ENCODE peak calls at places on chromosomes 7 and 10, in nine cellular contexts. One of them, this sample, is unnamed.

GRCh38 chr10:60916025-60916424 is 28.0 kb downstream of the RHOBTB1 start:
- DNase-seq in stimulated activated CD4-positive, alpha-beta T cell treated with anti-CD3 and anti-CD28 coated beads, Interleukin-4, amount 100 ng/mL, for 48 hours: no peak
- DNase-seq in transverse colon: no peak
- DNase-seq in A673: peak
- DNase-seq in choroid plexus epithelial cell: peak
- DNase-seq in neuronal stem cell: no peak
- DNase-seq in activated naive CD4-positive, alpha-beta T cell: no peak
- DNase-seq in tibial nerve: no peak
- DNase-seq in IMR-90: no peak
- DNase-seq in this sample: no peak

GRCh38 chr7:111531993-111532392 is 30.3 kb downstream of the IMMP2L start:
- DNase-seq in stimulated activated CD4-positive, alpha-beta T cell treated with anti-CD3 and anti-CD28 coated beads, Interleukin-4, amount 100 ng/mL, for 48 hours: no peak
- DNase-seq in transverse colon: no peak
- DNase-seq in A673: no peak
- DNase-seq in choroid plexus epithelial cell: peak
- DNase-seq in neuronal stem cell: no peak
- DNase-seq in activated naive CD4-positive, alpha-beta T cell: no peak
- DNase-seq in tibial nerve: no peak
- DNase-seq in IMR-90: no peak
- DNase-seq in this sample: no peak

GRCh38 chr7:112876877-112877276 is 86.7 kb upstream of the TMEM168 start:
- DNase-seq in stimulated activated CD4-positive, alpha-beta T cell treated with anti-CD3 and anti-CD28 coated beads, Interleukin-4, amount 100 ng/mL, for 48 hours: no peak
- DNase-seq in transverse colon: no peak
- DNase-seq in A673: no peak
- DNase-seq in choroid plexus epithelial cell: peak
- DNase-seq in neuronal stem cell: no peak
- DNase-seq in activated naive CD4-positive, alpha-beta T cell: no peak
- DNase-seq in tibial nerve: no peak
- DNase-seq in IMR-90: peak
- DNase-seq in this sample: no peak

GRCh38 chr10:58813573-58813972 is 300.9 kb downstream of the BICC1 start:
- DNase-seq in stimulated activated CD4-positive, alpha-beta T cell treated with anti-CD3 and anti-CD28 coated beads, Interleukin-4, amount 100 ng/mL, for 48 hours: no peak
- DNase-seq in transverse colon: no peak
- DNase-seq in A673: no peak
- DNase-seq in choroid plexus epithelial cell: no peak
- DNase-seq in neuronal stem cell: no peak
- DNase-seq in activated naive CD4-positive, alpha-beta T cell: no peak
- DNase-seq in tibial nerve: no peak
- DNase-seq in IMR-90: no peak
- DNase-seq in this sample: no peak

GRCh38 chr7:151381333-151382078 is 28.3 kb downstream of the WDR86 start:
- DNase-seq in stimulated activated CD4-positive, alpha-beta T cell treated with anti-CD3 and anti-CD28 coated beads, Interleukin-4, amount 100 ng/mL, for 48 hours: no peak
- DNase-seq in transverse colon: peak
- DNase-seq in A673: no peak
- DNase-seq in choroid plexus epithelial cell: no peak
- DNase-seq in neuronal stem cell: no peak
- DNase-seq in activated naive CD4-positive, alpha-beta T cell: no peak
- DNase-seq in tibial nerve: no peak
- DNase-seq in IMR-90: no peak
- DNase-seq in this sample: no peak

GRCh38 chr7:74480861-74481417 is 27.2 kb downstream of the GTF2IRD1 start:
- DNase-seq in stimulated activated CD4-positive, alpha-beta T cell treated with anti-CD3 and anti-CD28 coated beads, Interleukin-4, amount 100 ng/mL, for 48 hours: no peak
- DNase-seq in transverse colon: peak
- DNase-seq in A673: no peak
- DNase-seq in choroid plexus epithelial cell: peak
- DNase-seq in neuronal stem cell: no peak
- DNase-seq in activated naive CD4-positive, alpha-beta T cell: no peak
- DNase-seq in tibial nerve: peak
- DNase-seq in IMR-90: peak
- DNase-seq in this sample: peak

GRCh38 chr7:125316451-125316850 is 386.8 kb upstream of the POT1 start:
- DNase-seq in stimulated activated CD4-positive, alpha-beta T cell treated with anti-CD3 and anti-CD28 coated beads, Interleukin-4, amount 100 ng/mL, for 48 hours: no peak
- DNase-seq in transverse colon: no peak
- DNase-seq in A673: peak
- DNase-seq in choroid plexus epithelial cell: peak
- DNase-seq in neuronal stem cell: peak
- DNase-seq in activated naive CD4-positive, alpha-beta T cell: no peak
- DNase-seq in tibial nerve: no peak
- DNase-seq in IMR-90: no peak
- DNase-seq in this sample: no peak

GRCh38 chr7:99189222-99189621 is 18.7 kb downstream of the KPNA7 start:
- DNase-seq in stimulated activated CD4-positive, alpha-beta T cell treated with anti-CD3 and anti-CD28 coated beads, Interleukin-4, amount 100 ng/mL, for 48 hours: no peak
- DNase-seq in transverse colon: no peak
- DNase-seq in A673: no peak
- DNase-seq in choroid plexus epithelial cell: no peak
- DNase-seq in neuronal stem cell: no peak
- DNase-seq in activated naive CD4-positive, alpha-beta T cell: no peak
- DNase-seq in tibial nerve: no peak
- DNase-seq in IMR-90: no peak
- DNase-seq in this sample: no peak

GRCh38 chr10:100858258-100858657 is 54.5 kb upstream of the SLF2 start:
- DNase-seq in stimulated activated CD4-positive, alpha-beta T cell treated with anti-CD3 and anti-CD28 coated beads, Interleukin-4, amount 100 ng/mL, for 48 hours: no peak
- DNase-seq in transverse colon: no peak
- DNase-seq in A673: no peak
- DNase-seq in choroid plexus epithelial cell: no peak
- DNase-seq in neuronal stem cell: no peak
- DNase-seq in activated naive CD4-positive, alpha-beta T cell: no peak
- DNase-seq in tibial nerve: no peak
- DNase-seq in IMR-90: no peak
- DNase-seq in this sample: no peak

GRCh38 chr7:100832281-100832633 is 4.9 kb upstream of the EPHB4 start:
- DNase-seq in stimulated activated CD4-positive, alpha-beta T cell treated with anti-CD3 and anti-CD28 coated beads, Interleukin-4, amount 100 ng/mL, for 48 hours: no peak
- DNase-seq in transverse colon: no peak
- DNase-seq in A673: no peak
- DNase-seq in choroid plexus epithelial cell: no peak
- DNase-seq in neuronal stem cell: no peak
- DNase-seq in activated naive CD4-positive, alpha-beta T cell: no peak
- DNase-seq in tibial nerve: no peak
- DNase-seq in IMR-90: no peak
- DNase-seq in this sample: no peak

GRCh38 chr10:87694011-87694794 is 34.5 kb downstream of the PAPSS2 start:
- DNase-seq in stimulated activated CD4-positive, alpha-beta T cell treated with anti-CD3 and anti-CD28 coated beads, Interleukin-4, amount 100 ng/mL, for 48 hours: no peak
- DNase-seq in transverse colon: peak
- DNase-seq in A673: no peak
- DNase-seq in choroid plexus epithelial cell: no peak
- DNase-seq in neuronal stem cell: no peak
- DNase-seq in activated naive CD4-positive, alpha-beta T cell: no peak
- DNase-seq in tibial nerve: no peak
- DNase-seq in IMR-90: peak
- DNase-seq in this sample: no peak

GRCh38 chr7:90938371-90938770 is 325.9 kb upstream of the FZD1 start:
- DNase-seq in stimulated activated CD4-positive, alpha-beta T cell treated with anti-CD3 and anti-CD28 coated beads, Interleukin-4, amount 100 ng/mL, for 48 hours: no peak
- DNase-seq in transverse colon: no peak
- DNase-seq in A673: no peak
- DNase-seq in choroid plexus epithelial cell: no peak
- DNase-seq in neuronal stem cell: no peak
- DNase-seq in activated naive CD4-positive, alpha-beta T cell: no peak
- DNase-seq in tibial nerve: no peak
- DNase-seq in IMR-90: peak
- DNase-seq in this sample: no peak

GRCh38 chr10:118687472-118687871 is 67.3 kb downstream of the CACUL1 start:
- DNase-seq in stimulated activated CD4-positive, alpha-beta T cell treated with anti-CD3 and anti-CD28 coated beads, Interleukin-4, amount 100 ng/mL, for 48 hours: no peak
- DNase-seq in transverse colon: no peak
- DNase-seq in A673: no peak
- DNase-seq in choroid plexus epithelial cell: no peak
- DNase-seq in neuronal stem cell: no peak
- DNase-seq in activated naive CD4-positive, alpha-beta T cell: no peak
- DNase-seq in tibial nerve: no peak
- DNase-seq in IMR-90: no peak
- DNase-seq in this sample: no peak

GRCh38 chr10:4022473-4022872 is 237.5 kb upstream of the KLF6 start:
- DNase-seq in stimulated activated CD4-positive, alpha-beta T cell treated with anti-CD3 and anti-CD28 coated beads, Interleukin-4, amount 100 ng/mL, for 48 hours: no peak
- DNase-seq in transverse colon: no peak
- DNase-seq in A673: no peak
- DNase-seq in choroid plexus epithelial cell: peak
- DNase-seq in neuronal stem cell: no peak
- DNase-seq in activated naive CD4-positive, alpha-beta T cell: no peak
- DNase-seq in tibial nerve: no peak
- DNase-seq in IMR-90: no peak
- DNase-seq in this sample: no peak

GRCh38 chr10:58318346-58318745 is 16.5 kb upstream of the UBE2D1 start:
- DNase-seq in stimulated activated CD4-positive, alpha-beta T cell treated with anti-CD3 and anti-CD28 coated beads, Interleukin-4, amount 100 ng/mL, for 48 hours: no peak
- DNase-seq in transverse colon: no peak
- DNase-seq in A673: no peak
- DNase-seq in choroid plexus epithelial cell: peak
- DNase-seq in neuronal stem cell: no peak
- DNase-seq in activated naive CD4-positive, alpha-beta T cell: no peak
- DNase-seq in tibial nerve: no peak
- DNase-seq in IMR-90: peak
- DNase-seq in this sample: no peak

GRCh38 chr7:128166603-128167315 is 74.3 kb upstream of the LEP start:
- DNase-seq in stimulated activated CD4-positive, alpha-beta T cell treated with anti-CD3 and anti-CD28 coated beads, Interleukin-4, amount 100 ng/mL, for 48 hours: no peak
- DNase-seq in transverse colon: no peak
- DNase-seq in A673: no peak
- DNase-seq in choroid plexus epithelial cell: no peak
- DNase-seq in neuronal stem cell: no peak
- DNase-seq in activated naive CD4-positive, alpha-beta T cell: no peak
- DNase-seq in tibial nerve: no peak
- DNase-seq in IMR-90: no peak
- DNase-seq in this sample: no peak

GRCh38 chr7:92851732-92852131 is 15.4 kb upstream of the CDK6 start:
- DNase-seq in stimulated activated CD4-positive, alpha-beta T cell treated with anti-CD3 and anti-CD28 coated beads, Interleukin-4, amount 100 ng/mL, for 48 hours: no peak
- DNase-seq in transverse colon: no peak
- DNase-seq in A673: no peak
- DNase-seq in choroid plexus epithelial cell: no peak
- DNase-seq in neuronal stem cell: no peak
- DNase-seq in activated naive CD4-positive, alpha-beta T cell: no peak
- DNase-seq in tibial nerve: no peak
- DNase-seq in IMR-90: peak
- DNase-seq in this sample: no peak